ENCODE peak calls at places on chromosomes 12 and 14, in five cellular contexts. M, K, W, L and D are unnamed samples. For H3K9me3, the result is how much of the 10 kb centered on the place peaks cover.

GRCh38 chr14:22748691-22749090 is 17.8 kb upstream of the OXA1L start:
- DNase-seq in M (no peak), K (no peak), W (no peak), L (no peak), D (no peak)

GRCh38 chr12:64938179-64938578 is 113.7 kb downstream of the TBC1D30 start:
- DNase-seq in M (no peak), K (no peak), W (no peak), L (no peak), D (no peak)

GRCh38 chr12:89632778-89633177 is 75.9 kb downstream of the ATP2B1 start:
- DNase-seq in M (no peak), K (no peak), W (no peak), L (no peak), D (no peak)

GRCh38 chr14:103136388-103137271 is 13.4 kb downstream of the TNFAIP2 start:
- DNase-seq in M (no peak), K (peak), W (no peak), L (peak), D (peak)

GRCh38 chr12:64428956-64429355 is 23.0 kb upstream of the TBK1 start:
- DNase-seq in M (no peak), K (no peak), W (no peak), L (no peak), D (no peak)

GRCh38 chr14:81268016-81268416 is 47.3 kb upstream of the GTF2A1 start:
- DNase-seq in M (no peak), K (peak), W (no peak), L (no peak), D (no peak)

GRCh38 chr12:67546718-67547117 is 101.8 kb upstream of the DYRK2 start:
- DNase-seq in M (no peak), K (no peak), W (no peak), L (no peak), D (no peak)

GRCh38 chr12:122090759-122091535 is 12.4 kb downstream of the MLXIP start:
- DNase-seq in M (no peak), K (no peak), W (no peak), L (peak), D (no peak)

DNA sequence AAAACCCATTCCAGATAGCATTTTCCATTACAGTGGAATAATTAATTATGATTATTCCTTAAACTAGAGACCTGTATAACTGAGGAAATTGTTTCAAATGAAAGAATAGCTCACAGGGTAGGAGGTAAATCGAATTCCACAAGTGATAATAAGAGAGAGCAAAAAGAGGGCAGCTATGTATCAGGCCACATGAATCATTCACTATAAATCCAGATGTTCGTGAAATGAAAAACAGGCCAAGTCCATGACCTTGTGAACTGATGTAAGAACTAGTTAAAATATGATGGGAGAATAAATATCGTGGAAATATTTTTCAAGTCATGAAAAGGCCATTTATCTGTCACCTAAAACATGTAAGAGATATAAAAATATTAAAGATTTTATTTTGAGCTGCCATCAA is 120.8 kb upstream of the CDKN3 start:
- DNase-seq in M (no peak), K (no peak), W (no peak), L (no peak), D (no peak)
- H3K9me3 ChIP-seq in M (under half), K (under half), W (under half), L (under half), D (under half)

GRCh38 chr14:106877527-106877926 is 1351.1 kb downstream of the TMEM121 start:
- DNase-seq in M (no peak), K (no peak), W (no peak), L (no peak), D (no peak)
- H3K9me3 ChIP-seq in M (under half), K (under half), W (under half), L (under half), D (under half)

GRCh38 chr14:29896354-29896768 is 31.3 kb downstream of the PRKD1 start:
- DNase-seq in M (no peak), K (no peak), W (no peak), L (no peak), D (no peak)
- H3K9me3 ChIP-seq in M (under half), K (under half), W (under half), L (under half), D (under half)

DNA sequence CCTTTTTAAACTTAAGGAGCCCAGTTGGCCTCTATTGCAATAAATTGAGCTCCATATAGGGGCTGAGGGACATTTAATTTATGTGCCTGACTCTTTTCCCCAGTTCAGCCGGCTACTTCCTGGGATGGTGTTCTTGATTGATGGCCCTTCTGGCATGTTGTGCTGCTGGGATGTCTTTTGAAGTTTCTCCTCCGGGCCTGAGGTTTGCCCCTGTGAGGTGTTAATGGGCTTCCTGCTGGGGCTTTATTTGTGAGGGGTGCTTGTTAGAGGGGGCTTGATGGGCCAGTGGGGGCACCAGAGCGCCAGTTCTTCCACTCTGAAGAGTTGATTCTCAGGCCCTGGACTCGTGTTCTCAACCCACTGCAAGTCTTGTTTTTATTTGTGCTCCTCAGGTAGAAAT is 69.6 kb downstream of the CHST11 start:
- DNase-seq in M (no peak), K (no peak), W (no peak), L (no peak), D (peak)
- H3K9me3 ChIP-seq in M (under half), K (under half), W (under half), L (under half), D (under half)

DNA sequence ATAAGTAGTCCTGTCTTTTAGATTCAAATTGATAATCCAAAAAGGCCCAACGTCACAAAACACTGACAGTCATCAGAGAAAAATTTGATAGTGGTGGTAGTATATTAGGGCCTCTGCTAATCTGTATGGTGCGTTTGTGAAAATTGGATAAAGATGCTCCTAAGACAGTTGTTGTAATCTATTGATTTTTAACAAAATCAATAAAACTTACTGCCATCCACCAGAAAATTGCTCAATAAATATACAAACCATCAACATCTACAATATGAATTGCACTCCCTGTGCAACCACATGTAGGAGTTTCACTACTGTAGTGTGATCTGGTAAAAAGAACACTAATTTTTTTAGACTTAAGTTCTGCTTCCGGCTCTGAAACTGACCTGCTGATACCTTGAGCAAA is 336.8 kb downstream of the FUT8 start:
- DNase-seq in M (no peak), K (no peak), W (no peak), L (no peak), D (no peak)
- H3K9me3 ChIP-seq in M (under half), K (under half), W (under half), L (under half), D (under half)

GRCh38 chr12:34356233-34356987 is 334.1 kb downstream of the ALG10 start:
- DNase-seq in M (no peak), K (no peak), W (no peak), L (no peak), D (no peak)

GRCh38 chr12:34357791-34358190 is 335.5 kb downstream of the ALG10 start:
- DNase-seq in M (no peak), K (no peak), W (no peak), L (no peak), D (no peak)

GRCh38 chr12:34354239-34355200 is 332.2 kb downstream of the ALG10 start:
- DNase-seq in M (no peak), K (no peak), W (no peak), L (no peak), D (no peak)

GRCh38 chr12:34361721-34362316 is 339.5 kb downstream of the ALG10 start:
- DNase-seq in M (no peak), K (no peak), W (no peak), L (no peak), D (no peak)

GRCh38 chr12:34358198-34358597 is 335.9 kb downstream of the ALG10 start:
- DNase-seq in M (no peak), K (no peak), W (no peak), L (no peak), D (no peak)
- H3K9me3 ChIP-seq in M (under half), K (under half), W (under half), L (under half), D (under half)

GRCh38 chr14:98240396-98240795 is 1031.6 kb downstream of the BCL11B start:
- DNase-seq in M (no peak), K (no peak), W (no peak), L (no peak), D (no peak)
- H3K9me3 ChIP-seq in M (under half), K (under half), W (under half), L (under half), D (under half)

GRCh38 chr12:668092-668481 is 4.8 kb upstream of the NINJ2 start:
- DNase-seq in M (no peak), K (no peak), W (no peak), L (no peak), D (no peak)

GRCh38 chr12:678747-679712 is 15.8 kb upstream of the NINJ2 start:
- DNase-seq in M (no peak), K (no peak), W (no peak), L (no peak), D (no peak)

GRCh38 chr12:674272-674781 is 11.1 kb upstream of the NINJ2 start:
- DNase-seq in M (no peak), K (peak), W (no peak), L (no peak), D (no peak)

GRCh38 chr12:675562-675961 is 12.3 kb upstream of the NINJ2 start:
- DNase-seq in M (no peak), K (no peak), W (no peak), L (no peak), D (no peak)

DNA sequence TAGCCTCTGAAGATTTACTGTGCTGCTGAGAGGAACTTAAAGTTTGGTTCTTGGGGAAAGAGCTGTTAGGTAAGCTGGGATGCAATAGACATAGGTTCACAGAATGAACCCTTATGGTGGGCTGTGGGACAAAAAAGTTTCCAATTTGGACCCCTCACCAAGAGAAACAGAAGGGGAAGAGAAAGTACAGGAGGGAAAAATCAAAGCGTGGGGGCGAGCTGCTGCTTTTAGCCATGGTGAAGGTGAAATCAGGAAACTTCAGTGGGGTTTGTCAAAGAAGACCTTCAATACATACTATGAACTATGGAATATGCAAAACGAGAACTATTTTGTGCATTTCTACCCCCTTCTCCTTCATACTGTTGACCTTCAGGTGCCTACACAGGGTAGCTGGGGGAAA is 10.6 kb upstream of the NINJ2 start:
- DNase-seq in M (no peak), K (no peak), W (no peak), L (no peak), D (no peak)
- H3K9me3 ChIP-seq in M (under half), K (under half), W (under half), L (under half), D (under half)

GRCh38 chr14:105783707-105784106 is 257.3 kb downstream of the TMEM121 start:
- DNase-seq in M (no peak), K (no peak), W (no peak), L (no peak), D (no peak)
- H3K9me3 ChIP-seq in M (under half), K (under half), W (under half), L (under half), D (under half)